ENCODE peak calls at places on chromosome 4, in nine cellular contexts. K, X, S, H, M, D, I, P and Q are unnamed samples.

GRCh38 chr4:7067147-7067522 is 729 bp downstream of the GRPEL1 start:
- DNase-seq in X (peak), D (no peak), P (no peak), K (no peak), I (no peak), M (no peak), H (no peak), S (no peak), Q (no peak)

GRCh38 chr4:2937146-2937857 is 25.9 kb downstream of the NOP14 start:
- DNase-seq in P (peak), H (no peak), K (no peak), D (peak), X (peak), S (no peak), I (peak), M (no peak), Q (peak)

GRCh38 chr4:110245567-110245966 is 47.2 kb upstream of the ELOVL6 start:
- DNase-seq in D (no peak), X (no peak), I (no peak), K (no peak), M (no peak), H (peak), S (no peak), P (no peak), Q (no peak)

GRCh38 chr4:157282019-157282418 is 61.5 kb downstream of the GRIA2 start:
- DNase-seq in P (no peak), M (no peak), D (no peak), S (no peak), H (no peak), X (no peak), I (no peak), K (no peak), Q (no peak)

GRCh38 chr4:150250998-150251651 is 172.9 kb downstream of the DCLK2 start:
- DNase-seq in X (no peak), M (peak), I (no peak), P (no peak), D (no peak), K (no peak), H (no peak), S (no peak), Q (no peak)

GRCh38 chr4:77773101-77773500 is 46.1 kb downstream of the CNOT6L start:
- DNase-seq in K (no peak), D (no peak), I (no peak), X (no peak), M (no peak), H (peak), S (no peak), P (no peak), Q (no peak)

GRCh38 chr4:137853424-137853823 is 321.1 kb upstream of the PCDH18 start:
- DNase-seq in X (no peak), I (no peak), P (no peak), K (no peak), H (no peak), D (no peak), M (no peak), S (no peak), Q (no peak)

GRCh38 chr4:115219315-115219840 is 106.0 kb upstream of the NDST4 start:
- DNase-seq in X (no peak), K (no peak), P (no peak), H (no peak), D (no peak), S (no peak), I (no peak), M (no peak), Q (no peak)

GRCh38 chr4:124478518-124478917 is 234.0 kb downstream of the ANKRD50 start:
- DNase-seq in D (no peak), P (no peak), I (no peak), H (no peak), X (no peak), K (no peak), M (no peak), S (no peak), Q (no peak)

GRCh38 chr4:83731609-83732008 is 195.7 kb downstream of the GPAT3 start:
- DNase-seq in M (no peak), P (no peak), I (peak), X (no peak), S (no peak), H (no peak), K (no peak), D (no peak), Q (no peak)

GRCh38 chr4:132344924-132345828 is 803.9 kb upstream of the PCDH10 start:
- DNase-seq in X (no peak), K (no peak), H (no peak), D (no peak), I (no peak), S (no peak), P (no peak), M (no peak), Q (no peak)

GRCh38 chr4:55183926-55184599 is 58.7 kb upstream of the KDR start:
- DNase-seq in X (no peak), H (peak), I (peak), M (no peak), K (no peak), S (peak), P (peak), D (no peak), Q (no peak)

GRCh38 chr4:112083587-112084347 is 61.5 kb upstream of the FAM241A start:
- DNase-seq in M (no peak), H (peak), D (no peak), X (no peak), K (no peak), P (no peak), I (no peak), S (peak), Q (no peak)

GRCh38 chr4:7897811-7898210 is 41.9 kb downstream of the AFAP1 start:
- DNase-seq in X (no peak), D (no peak), H (peak), K (no peak), P (no peak), S (no peak), I (no peak), M (no peak), Q (no peak)

GRCh38 chr4:173930329-173930967 is 353.0 kb downstream of the FBXO8 start:
- DNase-seq in M (no peak), I (no peak), H (no peak), S (no peak), D (no peak), P (no peak), X (peak), K (no peak), Q (no peak)

GRCh38 chr4:60389636-60390035 is 810.5 kb upstream of the ADGRL3 start:
- DNase-seq in S (no peak), M (no peak), X (no peak), D (no peak), K (no peak), I (no peak), H (no peak), P (no peak), Q (no peak)

DNA sequence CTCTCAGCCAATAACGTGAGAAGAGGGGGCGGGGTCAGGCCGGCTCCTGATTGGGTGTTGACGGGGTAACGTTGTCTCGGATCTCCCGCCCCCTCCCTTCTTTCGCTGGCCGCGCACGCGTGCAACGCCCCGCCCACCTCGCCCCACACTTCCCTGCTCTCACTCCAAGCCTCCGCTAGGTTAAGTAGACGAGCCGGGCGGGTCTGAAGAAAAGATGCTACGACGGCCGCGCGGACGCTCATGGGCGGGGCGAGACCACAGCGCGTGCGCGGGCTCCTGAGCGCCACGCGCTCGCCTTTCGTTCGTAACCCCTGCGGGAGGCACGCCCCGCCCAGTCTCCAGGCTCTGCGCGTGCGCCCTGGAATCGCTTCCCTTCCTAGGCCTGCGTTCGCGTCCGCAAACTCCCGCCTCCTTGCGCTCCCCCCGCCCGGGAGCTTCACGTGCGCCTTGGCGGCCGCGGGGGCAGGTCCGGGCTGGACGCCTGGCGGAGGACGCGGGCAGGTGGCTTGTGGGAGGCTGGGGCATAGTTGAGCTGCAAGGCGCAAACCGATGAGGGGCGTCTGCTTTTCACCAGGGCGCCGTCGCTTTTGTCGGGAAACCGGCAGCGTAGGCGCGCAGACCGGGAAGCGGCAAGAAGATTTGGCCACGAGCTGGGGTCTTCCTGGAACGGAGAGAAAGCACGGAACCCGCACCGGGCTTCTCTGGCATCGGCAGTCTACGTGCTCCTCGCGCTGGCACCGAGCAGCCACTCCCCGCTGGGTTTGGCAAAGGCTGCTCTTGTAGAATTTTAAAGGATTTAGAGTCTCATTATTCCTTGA is 467 bp upstream of the PGRMC2 start:
- DNase-seq in M (peak), S (peak), D (peak), X (peak), H (peak), P (peak), I (peak), K (peak), Q (peak)
- TF ChIP-seq CTCF in M (peak), S (no peak), D (peak), X (peak), H (peak), P (peak), I (no peak), K (peak), Q (no peak)

GRCh38 chr4:87529187-87529586 is at the start of gene SPARCL1:
- DNase-seq in M (no peak), P (peak), S (no peak), K (no peak), X (no peak), H (no peak), I (no peak), D (no peak), Q (no peak)
- TF ChIP-seq POLR2A in M (peak), P (no peak), S (no peak), K (peak), X (no peak), H (no peak), I (no peak), D (no peak), Q (no peak)

GRCh38 chr4:5708171-5708828 is at the start of gene EVC2:
- DNase-seq in S (peak), I (no peak), K (peak), H (peak), P (peak), M (no peak), D (peak), X (peak), Q (no peak)
- H3K4me3 ChIP-seq in S (peak), I (no peak), K (peak), H (peak), P (peak), M (peak), D (peak), X (no peak), Q (peak)

DNA sequence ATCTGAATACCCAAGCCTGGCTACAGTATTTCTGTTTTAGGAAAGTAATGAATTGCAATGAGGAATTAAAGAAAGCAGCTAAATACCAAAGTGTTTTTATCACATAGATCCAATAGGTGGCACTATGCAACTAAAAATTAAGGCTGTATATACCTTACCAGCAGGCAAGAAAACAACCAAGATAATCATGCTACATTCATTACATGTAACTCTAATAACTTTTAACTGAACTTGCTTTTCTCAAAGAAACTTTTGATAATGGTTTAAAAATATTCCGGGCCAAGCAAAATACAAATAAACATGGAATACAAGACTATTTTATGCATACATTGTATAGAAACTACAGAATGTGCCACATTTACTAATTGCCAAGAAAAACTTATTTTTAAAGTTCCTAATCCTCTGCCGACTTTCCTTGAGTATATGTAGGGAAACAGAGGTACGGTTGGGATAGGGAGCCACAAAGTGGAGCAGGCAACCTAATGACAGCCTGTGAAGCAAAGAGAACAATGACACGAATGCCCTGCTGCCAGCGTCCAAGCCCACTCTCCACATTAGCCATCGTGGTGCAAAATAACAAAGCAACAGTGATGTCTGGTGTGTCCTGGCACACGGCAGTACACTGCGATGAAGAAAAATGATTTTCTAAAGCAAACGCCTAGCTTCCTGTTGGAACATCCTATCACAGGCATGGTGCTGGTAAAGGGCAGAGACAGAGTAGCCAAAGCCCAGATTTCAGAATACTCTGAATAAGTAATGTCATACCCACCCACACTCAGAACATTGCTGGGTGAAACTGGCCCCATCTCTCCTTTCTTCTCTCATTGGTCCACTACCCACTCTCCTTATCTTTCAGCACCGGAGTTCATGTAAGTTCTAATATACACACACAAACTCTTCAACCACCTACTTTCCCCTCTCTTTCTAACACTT is 63.5 kb downstream of the SEC24D start:
- DNase-seq in K (no peak), D (no peak), I (peak), S (peak), H (peak), X (no peak), P (no peak), M (no peak), Q (no peak)
- TF ChIP-seq CTCF in K (peak), D (peak), I (peak), S (peak), H (peak), X (peak), P (peak), M (peak), Q (no peak)

GRCh38 chr4:122483481-122483880 is 27.0 kb upstream of the IL2 start:
- DNase-seq in I (no peak), K (no peak), X (no peak), M (no peak), P (no peak), S (no peak), D (no peak), H (no peak), Q (no peak)
- TF ChIP-seq POLR2A in I (no peak), K (no peak), X (no peak), M (no peak), P (no peak), S (no peak), D (no peak), H (no peak), Q (no peak)

DNA sequence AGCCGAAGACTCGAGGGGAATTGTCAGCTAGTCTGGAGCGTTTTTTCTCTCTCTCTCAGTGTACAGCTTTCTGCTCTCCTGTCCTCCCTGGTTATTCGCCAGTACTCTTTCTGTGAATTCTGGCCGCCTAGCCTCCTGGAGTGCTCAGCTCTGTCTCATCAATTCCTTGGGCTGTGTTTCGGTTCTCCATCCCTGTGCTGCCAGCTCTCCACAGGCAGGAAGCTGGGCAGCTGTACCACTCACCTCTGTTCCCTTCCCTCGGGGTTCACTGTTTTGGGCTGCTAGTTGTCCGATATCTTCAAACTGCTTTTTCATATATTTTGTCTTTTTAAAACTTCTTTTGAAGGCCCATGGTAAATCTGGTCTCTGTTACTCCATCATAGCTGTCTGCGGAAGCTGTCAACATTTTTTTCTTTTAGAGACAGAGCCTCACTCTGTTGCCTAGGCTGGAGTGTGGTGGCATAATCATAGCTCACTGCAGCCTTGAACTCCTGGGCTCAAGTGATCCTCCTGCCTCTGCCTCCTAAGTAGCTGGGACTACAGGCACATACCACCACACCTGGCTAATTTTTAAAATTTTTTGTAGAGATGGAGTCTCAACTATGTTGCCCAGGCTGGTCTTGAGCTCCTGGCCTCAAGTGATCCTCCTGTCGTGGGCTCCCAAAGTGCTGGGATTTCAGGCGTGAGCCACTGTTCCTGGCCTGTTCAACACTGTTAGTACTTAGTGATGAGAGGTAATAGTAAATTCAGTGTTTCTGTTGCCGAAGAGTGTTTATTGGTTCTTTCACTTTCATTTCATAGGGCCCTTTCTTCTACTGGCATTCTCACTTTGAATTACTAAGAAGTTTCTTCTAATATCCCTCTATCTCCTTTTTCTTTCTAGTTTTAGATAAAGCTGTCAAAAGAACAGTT is 18.6 kb downstream of the ZCCHC4 start:
- DNase-seq in D (no peak), M (no peak), P (no peak), X (no peak), I (no peak), K (no peak), S (no peak), H (no peak), Q (no peak)
- H3K4me3 ChIP-seq in D (no peak), M (no peak), P (no peak), X (no peak), I (no peak), K (no peak), S (no peak), H (no peak), Q (no peak)